ENCODE peak calls at places on chromosome 11, in nine cellular contexts. V is foreskin fibroblast, J is psoas muscle, L is dorsolateral prefrontal cortex, S is fibroblast of villous mesenchyme, Q is fibroblast of the aortic adventitia, P is progenitor cell of endocrine pancreas, K is endothelial cell of umbilical vein, W is brain microvascular endothelial cell. M is an unnamed sample.

GRCh38 chr11:107078375-107078774 is 60.1 kb upstream of the GUCY1A2 start:
- DNase-seq in J (no peak), W (no peak), K (no peak), Q (no peak), L (no peak), V (no peak), P (no peak), S (no peak), M (no peak)

GRCh38 chr11:8206251-8207079 is 37.6 kb upstream of the RIC3 start:
- DNase-seq in Q (peak), W (no peak), L (peak), P (no peak), K (peak), S (no peak), V (no peak), J (no peak), M (no peak)

GRCh38 chr11:95067828-95068244 is 1.1 kb downstream of the SRSF8 start:
- DNase-seq in S (no peak), P (no peak), V (no peak), L (no peak), J (no peak), K (no peak), W (no peak), Q (no peak), M (peak)

GRCh38 chr11:112159098-112159761 is 4.7 kb downstream of the IL18 start:
- DNase-seq in V (no peak), W (no peak), K (no peak), P (no peak), S (no peak), Q (no peak), L (no peak), J (no peak), M (no peak)

GRCh38 chr11:36480833-36481232 is 29.2 kb downstream of the TRAF6 start:
- DNase-seq in V (no peak), K (no peak), W (no peak), Q (no peak), S (no peak), P (no peak), L (no peak), J (no peak), M (no peak)

GRCh38 chr11:73384871-73385692 is 8.9 kb downstream of the RELT start:
- DNase-seq in K (peak), S (peak), W (no peak), Q (no peak), L (no peak), P (no peak), V (peak), J (peak), M (peak)

GRCh38 chr11:777288-778255 is at the start of gene GATD1:
- DNase-seq in W (peak), V (peak), J (peak), K (peak), P (peak), L (peak), S (peak), Q (peak), M (peak)

GRCh38 chr11:68049509-68050370 is 10.9 kb downstream of the TCIRG1 start:
- DNase-seq in W (no peak), L (no peak), J (no peak), Q (no peak), K (no peak), S (no peak), P (no peak), V (no peak), M (no peak)

GRCh38 chr11:119521551-119521950 is 98.6 kb upstream of the THY1 start:
- DNase-seq in L (no peak), P (no peak), J (no peak), S (no peak), Q (no peak), V (no peak), K (no peak), W (no peak), M (no peak)

GRCh38 chr11:3006505-3007260 is 14.6 kb upstream of the NAP1L4 start:
- DNase-seq in S (no peak), J (no peak), W (no peak), K (no peak), L (no peak), V (no peak), P (no peak), Q (no peak), M (no peak)

GRCh38 chr11:118342503-118343161 is at the start of gene CD3D:
- DNase-seq in J (no peak), P (no peak), Q (no peak), S (no peak), L (no peak), W (no peak), V (no peak), K (no peak), M (no peak)

GRCh38 chr11:75959540-75959939 is 144.5 kb downstream of the UVRAG start:
- DNase-seq in V (no peak), W (no peak), P (no peak), L (no peak), J (no peak), Q (no peak), K (no peak), S (no peak), M (no peak)

GRCh38 chr11:1922411-1923113 is 3.1 kb downstream of the TNNT3 start:
- DNase-seq in Q (no peak), P (no peak), K (no peak), S (no peak), V (no peak), L (no peak), W (no peak), J (peak), M (no peak)

GRCh38 chr11:68471360-68472340 is 11.1 kb downstream of the PPP6R3 start:
- DNase-seq in L (no peak), P (no peak), K (no peak), S (peak), J (no peak), W (peak), V (no peak), Q (peak), M (peak)

GRCh38 chr11:18493310-18493709 is 33.4 kb downstream of the TSG101 start:
- DNase-seq in W (no peak), L (no peak), S (no peak), J (no peak), V (no peak), Q (no peak), P (no peak), K (no peak), M (no peak)

GRCh38 chr11:103744496-103745153 is 291.8 kb upstream of the DDI1 start:
- DNase-seq in Q (no peak), W (no peak), L (no peak), J (no peak), V (no peak), P (no peak), K (no peak), S (no peak), M (no peak)

GRCh38 chr11:67437082-67437821 is at the start of gene PTPRCAP:
- DNase-seq in J (no peak), Q (no peak), L (no peak), S (no peak), P (no peak), K (no peak), W (no peak), V (no peak), M (no peak)

GRCh38 chr11:121067912-121068652 is 33.0 kb upstream of the TECTA start:
- DNase-seq in J (no peak), P (no peak), L (no peak), Q (no peak), K (no peak), W (no peak), V (peak), S (no peak), M (no peak)

GRCh38 chr11:134101292-134101691 is 32.4 kb downstream of the JAM3 start:
- DNase-seq in K (no peak), Q (peak), S (peak), W (peak), V (peak), L (no peak), P (no peak), J (no peak), M (peak)

GRCh38 chr11:10295056-10295901 is 1.3 kb upstream of the SBF2 start:
- DNase-seq in V (peak), J (no peak), P (no peak), S (no peak), L (no peak), K (peak), W (no peak), Q (no peak), M (peak)

GRCh38 chr11:120667281-120667680 is 155.7 kb downstream of the GRIK4 start:
- DNase-seq in S (no peak), J (no peak), V (peak), L (peak), K (no peak), W (no peak), P (no peak), Q (no peak), M (peak)

GRCh38 chr11:49995559-49995958 is 13.2 kb upstream of the OR4C12 start:
- DNase-seq in Q (peak), J (no peak), S (peak), W (peak), K (peak), L (peak), V (peak), P (no peak), M (peak)

GRCh38 chr11:19344661-19345518 is 104.1 kb upstream of the E2F8 start:
- DNase-seq in K (peak), Q (peak), W (no peak), V (peak), S (peak), J (peak), L (peak), P (peak), M (peak)

GRCh38 chr11:17153759-17154158 is 54.0 kb downstream of the PIK3C2A start:
- DNase-seq in P (no peak), V (no peak), Q (no peak), K (no peak), J (no peak), W (no peak), S (no peak), L (no peak), M (no peak)

GRCh38 chr11:125057370-125058060 is 5.6 kb upstream of the SLC37A2 start:
- DNase-seq in K (no peak), J (no peak), L (no peak), S (no peak), V (no peak), W (no peak), Q (no peak), P (no peak), M (no peak)

GRCh38 chr11:69044111-69045013 is 4.4 kb upstream of the TPCN2 start:
- DNase-seq in S (peak), K (peak), P (no peak), W (peak), J (peak), L (peak), V (peak), Q (peak), M (peak)

GRCh38 chr11:10309163-10310093 is 4.6 kb downstream of the ADM start:
- DNase-seq in L (peak), J (peak), S (peak), V (peak), P (no peak), K (peak), Q (peak), W (peak), M (peak)

GRCh38 chr11:73726825-73727224 is 34.0 kb downstream of the RAB6A start:
- DNase-seq in V (no peak), W (no peak), K (no peak), J (no peak), L (no peak), P (no peak), Q (no peak), S (no peak), M (no peak)

GRCh38 chr11:61783717-61784505 is 8.5 kb downstream of the TMEM258 start:
- DNase-seq in K (no peak), V (peak), P (no peak), W (peak), Q (no peak), L (no peak), J (no peak), S (peak), M (peak)

GRCh38 chr11:9565822-9566560 is 7.5 kb upstream of the WEE1 start:
- DNase-seq in V (peak), S (peak), Q (peak), P (no peak), W (peak), K (peak), L (no peak), J (peak), M (peak)

GRCh38 chr11:64803846-64804345 is 882 bp upstream of the MAP4K2 start:
- DNase-seq in W (no peak), S (no peak), L (no peak), J (no peak), K (no peak), P (no peak), V (no peak), Q (no peak), M (no peak)

GRCh38 chr11:38416141-38416540 is 1818.1 kb upstream of the RAG2 start:
- DNase-seq in W (no peak), Q (no peak), K (no peak), J (no peak), V (no peak), L (no peak), P (no peak), S (no peak), M (no peak)

GRCh38 chr11:65182258-65183170 is 786 bp downstream of the CAPN1 start:
- DNase-seq in S (no peak), K (peak), V (peak), J (no peak), P (peak), W (no peak), L (peak), Q (peak), M (peak)

GRCh38 chr11:63574856-63575602 is 11.8 kb upstream of the PLAAT2 start:
- DNase-seq in S (peak), J (peak), W (no peak), L (no peak), K (no peak), Q (peak), P (no peak), V (peak), M (peak)

GRCh38 chr11:111301840-111302113 is 3.4 kb downstream of the POU2AF3 start:
- DNase-seq in Q (no peak), W (no peak), P (no peak), K (no peak), L (no peak), V (no peak), S (no peak), J (no peak), M (no peak)

GRCh38 chr11:36409152-36409713 is 100.8 kb downstream of the TRAF6 start:
- DNase-seq in P (no peak), K (peak), W (peak), L (no peak), S (peak), V (no peak), J (no peak), Q (peak), M (no peak)

GRCh38 chr11:111047376-111047775 is 198.1 kb upstream of the POU2AF2 start:
- DNase-seq in W (no peak), K (no peak), V (peak), J (no peak), S (no peak), L (no peak), P (no peak), Q (no peak), M (no peak)

GRCh38 chr11:118065375-118065774 is 11.5 kb upstream of the TMPRSS4 start:
- DNase-seq in Q (no peak), L (no peak), V (no peak), J (no peak), S (no peak), P (no peak), W (no peak), K (no peak), M (no peak)

GRCh38 chr11:13984616-13985474 is 22.3 kb downstream of the SPON1 start:
- DNase-seq in K (no peak), V (peak), P (no peak), W (peak), J (no peak), Q (peak), S (peak), L (no peak), M (peak)

GRCh38 chr11:106072804-106073203 is 4.3 kb downstream of the KBTBD3 start:
- DNase-seq in S (no peak), L (no peak), J (no peak), W (no peak), K (no peak), V (no peak), P (no peak), Q (no peak), M (no peak)

GRCh38 chr11:106077609-106078517 is at the start of gene AASDHPPT:
- DNase-seq in K (peak), V (peak), S (peak), P (no peak), W (peak), Q (peak), L (no peak), J (no peak), M (peak)

GRCh38 chr11:106082096-106082495 is 4.6 kb downstream of the AASDHPPT start:
- DNase-seq in S (no peak), V (no peak), J (no peak), Q (no peak), P (no peak), K (no peak), L (no peak), W (no peak), M (no peak)

GRCh38 chr11:106076421-106076922 is 675 bp downstream of the KBTBD3 start:
- DNase-seq in Q (no peak), K (no peak), J (no peak), S (no peak), W (no peak), P (no peak), V (peak), L (peak), M (no peak)

DNA sequence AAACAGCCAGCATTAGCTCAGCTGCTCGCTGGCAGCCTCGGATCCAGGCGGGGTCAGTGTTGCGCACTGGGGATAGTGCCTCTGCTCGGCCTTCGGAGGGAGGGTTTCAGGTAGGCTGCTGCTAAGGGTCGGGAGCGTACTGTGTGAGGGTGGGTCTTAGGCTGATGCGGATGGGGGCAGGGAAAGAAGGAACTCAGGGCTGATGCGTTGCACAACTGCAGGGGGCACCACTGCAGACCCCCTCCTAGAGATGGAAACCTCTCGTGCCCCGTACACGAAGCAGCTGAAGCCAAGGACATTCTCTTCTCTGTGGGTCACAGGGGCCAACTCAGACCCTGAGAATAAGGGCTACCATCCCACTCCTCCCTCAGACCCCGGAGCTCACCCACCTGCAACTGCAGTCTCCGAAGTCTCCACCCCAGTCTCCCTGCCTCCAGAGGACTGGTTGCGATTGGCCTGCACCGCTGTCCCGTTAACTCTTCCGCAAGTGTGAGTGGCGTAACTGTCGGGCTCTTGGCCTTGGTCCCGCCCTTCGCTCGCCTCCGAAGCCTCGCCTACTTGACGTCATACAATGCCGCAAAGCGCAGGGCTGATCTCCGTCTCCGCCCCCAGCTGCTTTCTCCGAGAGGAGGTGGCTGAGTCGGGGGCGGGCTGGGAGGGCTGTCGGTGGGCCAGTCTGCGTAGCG is at the start of gene KBTBD3:
- DNase-seq in P (peak), K (peak), Q (peak), V (peak), S (peak), J (peak), L (peak), W (peak), M (peak)
- TF ChIP-seq CTCF in P (peak), K (peak), Q (peak), V (peak), S (peak), J (peak), L (peak), W (peak), M (peak)

DNA sequence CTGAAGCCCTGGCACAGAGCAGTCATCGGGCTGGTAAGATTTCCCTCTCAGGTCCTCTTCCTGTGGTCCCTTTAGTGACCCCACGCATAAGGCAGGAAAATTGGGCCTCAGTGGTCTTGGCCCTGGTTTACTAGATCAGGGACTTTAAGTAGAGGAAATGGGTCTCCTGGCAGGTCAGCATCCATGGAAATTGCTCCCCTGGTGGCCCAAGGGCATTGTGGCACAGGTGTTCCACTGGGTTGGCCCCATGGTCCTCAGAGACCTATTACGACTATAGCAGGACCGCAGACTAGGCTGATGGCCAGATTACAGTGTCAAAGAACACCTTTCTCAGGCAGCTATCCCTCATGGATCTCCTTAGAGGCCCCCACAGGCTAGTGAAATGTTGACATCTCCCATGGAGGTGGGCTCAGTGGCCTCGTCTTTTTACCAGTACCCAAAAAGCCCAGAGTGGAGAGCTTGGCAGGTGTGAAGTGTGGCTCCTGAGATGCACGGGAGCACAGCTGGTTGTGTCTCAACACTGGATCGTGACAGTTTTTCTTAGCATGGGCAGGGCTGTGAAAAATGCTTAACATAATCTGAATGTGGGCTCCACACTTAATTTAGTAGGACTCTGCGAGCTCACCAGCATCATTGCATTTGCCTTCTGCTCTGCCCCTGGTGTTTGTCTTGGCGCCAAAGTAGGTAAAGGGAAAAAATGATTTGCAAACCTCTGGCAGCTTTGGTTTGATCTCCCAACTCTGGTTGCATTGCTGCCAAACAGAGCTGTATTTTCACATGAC is 74.2 kb downstream of the ZBTB16 start:
- DNase-seq in V (no peak), L (no peak), W (no peak), Q (peak), S (no peak), P (no peak), K (peak), J (no peak), M (peak)
- TF ChIP-seq CTCF in V (no peak), L (no peak), W (no peak), Q (no peak), S (no peak), P (peak), K (no peak), J (no peak), M (no peak)

GRCh38 chr11:78351193-78351592 is 66.4 kb downstream of the GAB2 start:
- DNase-seq in L (no peak), S (no peak), Q (no peak), P (no peak), K (no peak), V (peak), J (no peak), W (no peak), M (no peak)
- TF ChIP-seq CTCF in L (no peak), S (no peak), Q (no peak), P (no peak), K (no peak), V (no peak), J (no peak), W (no peak), M (no peak)

GRCh38 chr11:115985896-115986295 is 481.7 kb upstream of the CADM1 start:
- DNase-seq in P (no peak), Q (no peak), K (no peak), L (no peak), W (no peak), S (no peak), V (no peak), J (no peak), M (no peak)

GRCh38 chr11:115993613-115994012 is 489.4 kb upstream of the CADM1 start:
- DNase-seq in J (no peak), V (no peak), W (no peak), S (no peak), K (no peak), P (no peak), Q (no peak), L (no peak), M (no peak)

GRCh38 chr11:115984228-115984627 is 480.0 kb upstream of the CADM1 start:
- DNase-seq in K (no peak), S (no peak), V (no peak), Q (no peak), L (no peak), J (no peak), W (no peak), P (no peak), M (no peak)

GRCh38 chr11:115990004-115990447 is 485.8 kb upstream of the CADM1 start:
- DNase-seq in L (no peak), S (no peak), J (no peak), K (no peak), V (no peak), Q (no peak), W (no peak), P (no peak), M (no peak)
- TF ChIP-seq CTCF in L (peak), S (no peak), J (peak), K (no peak), V (no peak), Q (no peak), W (peak), P (peak), M (peak)

M was measured in AG10803.